ENCODE peak calls at places on chromosomes 7 and 10, in ten cellular contexts. One of them, this sample, is unnamed.

GRCh38 chr7:131249003-131249402 is 78.7 kb upstream of the MKLN1 start:
- DNase-seq in NCI-H460: peak; percentile 45
- DNase-seq in fibroblast of the conjunctiva: peak; percentile 91
- DNase-seq in coronary artery: peak; percentile 88
- DNase-seq in islet precursor cell: peak; percentile 92
- DNase-seq in Right ventricle myocardium inferior: no peak
- DNase-seq in brain pericyte: peak; percentile 77
- DNase-seq in naive thymus-derived CD8-positive, alpha-beta T cell: no peak
- DNase-seq in RCC 7860: peak; percentile 93
- DNase-seq in Daoy: peak; percentile 95
- DNase-seq in this sample: peak; percentile 31

GRCh38 chr7:5690931-5691461 is 90.5 kb downstream of the RNF216 start:
- DNase-seq in NCI-H460: no peak
- DNase-seq in fibroblast of the conjunctiva: no peak
- DNase-seq in coronary artery: no peak
- DNase-seq in islet precursor cell: no peak
- DNase-seq in Right ventricle myocardium inferior: no peak
- DNase-seq in brain pericyte: no peak
- DNase-seq in naive thymus-derived CD8-positive, alpha-beta T cell: no peak
- DNase-seq in RCC 7860: no peak
- DNase-seq in Daoy: no peak
- DNase-seq in this sample: no peak

GRCh38 chr7:21261627-21262564 is 166.0 kb upstream of the SP4 start:
- DNase-seq in NCI-H460: peak; percentile 17
- DNase-seq in fibroblast of the conjunctiva: no peak
- DNase-seq in coronary artery: no peak
- DNase-seq in islet precursor cell: peak; percentile 80
- DNase-seq in Right ventricle myocardium inferior: no peak
- DNase-seq in brain pericyte: no peak
- DNase-seq in naive thymus-derived CD8-positive, alpha-beta T cell: peak; percentile 44
- DNase-seq in RCC 7860: peak; percentile 25
- DNase-seq in Daoy: peak; percentile 74
- DNase-seq in this sample: peak; percentile 90

GRCh38 chr7:69564454-69565417 is 33.5 kb upstream of the AUTS2 start:
- DNase-seq in NCI-H460: peak; percentile 26
- DNase-seq in fibroblast of the conjunctiva: peak; percentile 92
- DNase-seq in coronary artery: no peak
- DNase-seq in islet precursor cell: no peak
- DNase-seq in Right ventricle myocardium inferior: no peak
- DNase-seq in brain pericyte: peak; percentile 34
- DNase-seq in naive thymus-derived CD8-positive, alpha-beta T cell: no peak
- DNase-seq in RCC 7860: no peak
- DNase-seq in Daoy: peak; percentile 88
- DNase-seq in this sample: no peak

GRCh38 chr7:155693826-155694225 is 49.4 kb downstream of the RBM33 start:
- DNase-seq in NCI-H460: no peak
- DNase-seq in fibroblast of the conjunctiva: no peak
- DNase-seq in coronary artery: no peak
- DNase-seq in islet precursor cell: no peak
- DNase-seq in Right ventricle myocardium inferior: no peak
- DNase-seq in brain pericyte: no peak
- DNase-seq in naive thymus-derived CD8-positive, alpha-beta T cell: no peak
- DNase-seq in RCC 7860: no peak
- DNase-seq in Daoy: no peak
- DNase-seq in this sample: no peak

GRCh38 chr7:79570904-79571303 is 117.4 kb upstream of the MAGI2 start:
- DNase-seq in NCI-H460: no peak
- DNase-seq in fibroblast of the conjunctiva: no peak
- DNase-seq in coronary artery: no peak
- DNase-seq in islet precursor cell: no peak
- DNase-seq in Right ventricle myocardium inferior: no peak
- DNase-seq in brain pericyte: no peak
- DNase-seq in naive thymus-derived CD8-positive, alpha-beta T cell: no peak
- DNase-seq in RCC 7860: no peak
- DNase-seq in Daoy: no peak
- DNase-seq in this sample: no peak

GRCh38 chr10:86087716-86088115 is 278.9 kb downstream of the GRID1 start:
- DNase-seq in NCI-H460: no peak
- DNase-seq in fibroblast of the conjunctiva: no peak
- DNase-seq in coronary artery: no peak
- DNase-seq in islet precursor cell: peak; percentile 45
- DNase-seq in Right ventricle myocardium inferior: peak; percentile 27
- DNase-seq in brain pericyte: no peak
- DNase-seq in naive thymus-derived CD8-positive, alpha-beta T cell: no peak
- DNase-seq in RCC 7860: no peak
- DNase-seq in Daoy: no peak
- DNase-seq in this sample: no peak

GRCh38 chr7:96040250-96040772 is 268.0 kb downstream of the DYNC1I1 start:
- DNase-seq in NCI-H460: no peak
- DNase-seq in fibroblast of the conjunctiva: no peak
- DNase-seq in coronary artery: no peak
- DNase-seq in islet precursor cell: no peak
- DNase-seq in Right ventricle myocardium inferior: no peak
- DNase-seq in brain pericyte: no peak
- DNase-seq in naive thymus-derived CD8-positive, alpha-beta T cell: no peak
- DNase-seq in RCC 7860: no peak
- DNase-seq in Daoy: no peak
- DNase-seq in this sample: no peak

GRCh38 chr10:50470798-50471582 is 152.8 kb downstream of the SGMS1 start:
- DNase-seq in NCI-H460: no peak
- DNase-seq in fibroblast of the conjunctiva: no peak
- DNase-seq in coronary artery: no peak
- DNase-seq in islet precursor cell: peak; percentile 54
- DNase-seq in Right ventricle myocardium inferior: no peak
- DNase-seq in brain pericyte: no peak
- DNase-seq in naive thymus-derived CD8-positive, alpha-beta T cell: no peak
- DNase-seq in RCC 7860: peak; percentile 70
- DNase-seq in Daoy: peak; percentile 16
- DNase-seq in this sample: peak; percentile 59

GRCh38 chr10:48740023-48740707 is 55.5 kb downstream of the WDFY4 start:
- DNase-seq in NCI-H460: no peak
- DNase-seq in fibroblast of the conjunctiva: no peak
- DNase-seq in coronary artery: no peak
- DNase-seq in islet precursor cell: no peak
- DNase-seq in Right ventricle myocardium inferior: no peak
- DNase-seq in brain pericyte: no peak
- DNase-seq in naive thymus-derived CD8-positive, alpha-beta T cell: no peak
- DNase-seq in RCC 7860: no peak
- DNase-seq in Daoy: no peak
- DNase-seq in this sample: no peak

GRCh38 chr10:102068216-102068615 is 3.1 kb downstream of the HPS6 start:
- DNase-seq in NCI-H460: no peak
- DNase-seq in fibroblast of the conjunctiva: no peak
- DNase-seq in coronary artery: no peak
- DNase-seq in islet precursor cell: no peak
- DNase-seq in Right ventricle myocardium inferior: no peak
- DNase-seq in brain pericyte: no peak
- DNase-seq in naive thymus-derived CD8-positive, alpha-beta T cell: no peak
- DNase-seq in RCC 7860: no peak
- DNase-seq in Daoy: peak; percentile 19
- DNase-seq in this sample: no peak

GRCh38 chr10:69344591-69345244 is 66.4 kb downstream of the HK1 start:
- DNase-seq in NCI-H460: no peak
- DNase-seq in fibroblast of the conjunctiva: no peak
- DNase-seq in coronary artery: no peak
- DNase-seq in islet precursor cell: no peak
- DNase-seq in Right ventricle myocardium inferior: no peak
- DNase-seq in brain pericyte: no peak
- DNase-seq in naive thymus-derived CD8-positive, alpha-beta T cell: no peak
- DNase-seq in RCC 7860: no peak
- DNase-seq in Daoy: no peak
- DNase-seq in this sample: no peak

GRCh38 chr10:95333997-95334792 is 43.4 kb upstream of the PDLIM1 start:
- DNase-seq in NCI-H460: peak; percentile 24
- DNase-seq in fibroblast of the conjunctiva: peak; percentile 22
- DNase-seq in coronary artery: peak; percentile 90
- DNase-seq in islet precursor cell: peak; percentile 41
- DNase-seq in Right ventricle myocardium inferior: peak; percentile 87
- DNase-seq in brain pericyte: no peak
- DNase-seq in naive thymus-derived CD8-positive, alpha-beta T cell: no peak
- DNase-seq in RCC 7860: no peak
- DNase-seq in Daoy: peak; percentile 87
- DNase-seq in this sample: no peak

GRCh38 chr7:108497082-108497725 is 28.7 kb downstream of the PNPLA8 start:
- DNase-seq in NCI-H460: peak; percentile 66
- DNase-seq in fibroblast of the conjunctiva: peak; percentile 38
- DNase-seq in coronary artery: no peak
- DNase-seq in islet precursor cell: peak; percentile 57
- DNase-seq in Right ventricle myocardium inferior: no peak
- DNase-seq in brain pericyte: no peak
- DNase-seq in naive thymus-derived CD8-positive, alpha-beta T cell: peak; percentile 31
- DNase-seq in RCC 7860: peak; percentile 53
- DNase-seq in Daoy: peak; percentile 67
- DNase-seq in this sample: peak; percentile 24

GRCh38 chr10:132187421-132188138 is 832 bp downstream of the DPYSL4 start:
- DNase-seq in NCI-H460: no peak
- DNase-seq in fibroblast of the conjunctiva: no peak
- DNase-seq in coronary artery: no peak
- DNase-seq in islet precursor cell: no peak
- DNase-seq in Right ventricle myocardium inferior: peak; percentile 58
- DNase-seq in brain pericyte: no peak
- DNase-seq in naive thymus-derived CD8-positive, alpha-beta T cell: no peak
- DNase-seq in RCC 7860: no peak
- DNase-seq in Daoy: no peak
- DNase-seq in this sample: peak; percentile 34

GRCh38 chr7:102990642-102991041 is 77.8 kb downstream of the LRRC17 start:
- DNase-seq in NCI-H460: no peak
- DNase-seq in fibroblast of the conjunctiva: no peak
- DNase-seq in coronary artery: no peak
- DNase-seq in islet precursor cell: no peak
- DNase-seq in Right ventricle myocardium inferior: no peak
- DNase-seq in brain pericyte: no peak
- DNase-seq in naive thymus-derived CD8-positive, alpha-beta T cell: no peak
- DNase-seq in RCC 7860: no peak
- DNase-seq in Daoy: no peak
- DNase-seq in this sample: no peak

GRCh38 chr10:124739119-124739921 is 4.9 kb downstream of the FAM53B start:
- DNase-seq in NCI-H460: no peak
- DNase-seq in fibroblast of the conjunctiva: no peak
- DNase-seq in coronary artery: no peak
- DNase-seq in islet precursor cell: no peak
- DNase-seq in Right ventricle myocardium inferior: no peak
- DNase-seq in brain pericyte: no peak
- DNase-seq in naive thymus-derived CD8-positive, alpha-beta T cell: no peak
- DNase-seq in RCC 7860: no peak
- DNase-seq in Daoy: no peak
- DNase-seq in this sample: peak; percentile 66

GRCh38 chr10:34587002-34587740 is 227.9 kb downstream of the PARD3 start:
- DNase-seq in NCI-H460: no peak
- DNase-seq in fibroblast of the conjunctiva: no peak
- DNase-seq in coronary artery: no peak
- DNase-seq in islet precursor cell: no peak
- DNase-seq in Right ventricle myocardium inferior: no peak
- DNase-seq in brain pericyte: no peak
- DNase-seq in naive thymus-derived CD8-positive, alpha-beta T cell: no peak
- DNase-seq in RCC 7860: no peak
- DNase-seq in Daoy: peak; percentile 19
- DNase-seq in this sample: no peak

GRCh38 chr7:151817315-151817690 is 59.6 kb downstream of the PRKAG2 start:
- DNase-seq in NCI-H460: no peak
- DNase-seq in fibroblast of the conjunctiva: no peak
- DNase-seq in coronary artery: no peak
- DNase-seq in islet precursor cell: no peak
- DNase-seq in Right ventricle myocardium inferior: no peak
- DNase-seq in brain pericyte: no peak
- DNase-seq in naive thymus-derived CD8-positive, alpha-beta T cell: no peak
- DNase-seq in RCC 7860: no peak
- DNase-seq in Daoy: no peak
- DNase-seq in this sample: no peak

GRCh38 chr7:102830206-102830605 is 81.4 kb downstream of the FAM185A start:
- DNase-seq in NCI-H460: no peak
- DNase-seq in fibroblast of the conjunctiva: peak; percentile 65
- DNase-seq in coronary artery: no peak
- DNase-seq in islet precursor cell: no peak
- DNase-seq in Right ventricle myocardium inferior: no peak
- DNase-seq in brain pericyte: no peak
- DNase-seq in naive thymus-derived CD8-positive, alpha-beta T cell: no peak
- DNase-seq in RCC 7860: no peak
- DNase-seq in Daoy: no peak
- DNase-seq in this sample: no peak

GRCh38 chr7:116329845-116330503 is 119.6 kb downstream of the TES start:
- DNase-seq in NCI-H460: no peak
- DNase-seq in fibroblast of the conjunctiva: no peak
- DNase-seq in coronary artery: no peak
- DNase-seq in islet precursor cell: no peak
- DNase-seq in Right ventricle myocardium inferior: no peak
- DNase-seq in brain pericyte: no peak
- DNase-seq in naive thymus-derived CD8-positive, alpha-beta T cell: no peak
- DNase-seq in RCC 7860: no peak
- DNase-seq in Daoy: no peak
- DNase-seq in this sample: no peak

GRCh38 chr7:27351137-27351536 is 108.5 kb downstream of the EVX1 start:
- DNase-seq in NCI-H460: no peak
- DNase-seq in fibroblast of the conjunctiva: no peak
- DNase-seq in coronary artery: no peak
- DNase-seq in islet precursor cell: no peak
- DNase-seq in Right ventricle myocardium inferior: no peak
- DNase-seq in brain pericyte: no peak
- DNase-seq in naive thymus-derived CD8-positive, alpha-beta T cell: no peak
- DNase-seq in RCC 7860: no peak
- DNase-seq in Daoy: no peak
- DNase-seq in this sample: no peak

GRCh38 chr7:130143986-130144618 is 61.1 kb downstream of the TMEM209 start:
- DNase-seq in NCI-H460: no peak
- DNase-seq in fibroblast of the conjunctiva: no peak
- DNase-seq in coronary artery: no peak
- DNase-seq in islet precursor cell: no peak
- DNase-seq in Right ventricle myocardium inferior: no peak
- DNase-seq in brain pericyte: no peak
- DNase-seq in naive thymus-derived CD8-positive, alpha-beta T cell: no peak
- DNase-seq in RCC 7860: no peak
- DNase-seq in Daoy: no peak
- DNase-seq in this sample: no peak

GRCh38 chr10:62597226-62597625 is 207.3 kb upstream of the ADO start:
- DNase-seq in NCI-H460: no peak
- DNase-seq in fibroblast of the conjunctiva: no peak
- DNase-seq in coronary artery: no peak
- DNase-seq in islet precursor cell: no peak
- DNase-seq in Right ventricle myocardium inferior: no peak
- DNase-seq in brain pericyte: no peak
- DNase-seq in naive thymus-derived CD8-positive, alpha-beta T cell: no peak
- DNase-seq in RCC 7860: peak; percentile 17
- DNase-seq in Daoy: no peak
- DNase-seq in this sample: no peak

GRCh38 chr7:43781726-43782607 is 23.5 kb downstream of the BLVRA start:
- DNase-seq in NCI-H460: no peak
- DNase-seq in fibroblast of the conjunctiva: no peak
- DNase-seq in coronary artery: no peak
- DNase-seq in islet precursor cell: peak; percentile 55
- DNase-seq in Right ventricle myocardium inferior: no peak
- DNase-seq in brain pericyte: no peak
- DNase-seq in naive thymus-derived CD8-positive, alpha-beta T cell: no peak
- DNase-seq in RCC 7860: no peak
- DNase-seq in Daoy: no peak
- DNase-seq in this sample: no peak

GRCh38 chr7:96663457-96663856 is 46.2 kb downstream of the SEM1 start:
- DNase-seq in NCI-H460: no peak
- DNase-seq in fibroblast of the conjunctiva: no peak
- DNase-seq in coronary artery: no peak
- DNase-seq in islet precursor cell: no peak
- DNase-seq in Right ventricle myocardium inferior: no peak
- DNase-seq in brain pericyte: no peak
- DNase-seq in naive thymus-derived CD8-positive, alpha-beta T cell: no peak
- DNase-seq in RCC 7860: no peak
- DNase-seq in Daoy: no peak
- DNase-seq in this sample: no peak

GRCh38 chr7:80362677-80363076 is 149.2 kb downstream of the GNAT3 start:
- DNase-seq in NCI-H460: no peak
- DNase-seq in fibroblast of the conjunctiva: no peak
- DNase-seq in coronary artery: no peak
- DNase-seq in islet precursor cell: no peak
- DNase-seq in Right ventricle myocardium inferior: no peak
- DNase-seq in brain pericyte: no peak
- DNase-seq in naive thymus-derived CD8-positive, alpha-beta T cell: no peak
- DNase-seq in RCC 7860: no peak
- DNase-seq in Daoy: no peak
- DNase-seq in this sample: no peak

GRCh38 chr7:33379891-33380525 is 250.6 kb downstream of the BBS9 start:
- DNase-seq in NCI-H460: no peak
- DNase-seq in fibroblast of the conjunctiva: no peak
- DNase-seq in coronary artery: no peak
- DNase-seq in islet precursor cell: no peak
- DNase-seq in Right ventricle myocardium inferior: no peak
- DNase-seq in brain pericyte: no peak
- DNase-seq in naive thymus-derived CD8-positive, alpha-beta T cell: no peak
- DNase-seq in RCC 7860: no peak
- DNase-seq in Daoy: peak; percentile 5
- DNase-seq in this sample: no peak